ENCODE peak calls at places on chromosome 4, in five cellular contexts. B, X, F, E and P are unnamed samples.

GRCh38 chr4:8082517-8083055 is 76.0 kb downstream of the ABLIM2 start:
- DNase-seq in B (no peak), X (no peak), F (no peak), E (no peak), P (no peak)

GRCh38 chr4:48268956-48269860 is at the start of gene TEC:
- DNase-seq in B (peak), X (peak), F (peak), E (peak), P (peak)

GRCh38 chr4:142202404-142203332 is 566.3 kb downstream of the IL15 start:
- DNase-seq in B (no peak), X (no peak), F (no peak), E (no peak), P (no peak)

GRCh38 chr4:102344520-102344954 is 745 bp downstream of the SLC39A8 start:
- DNase-seq in B (peak), X (peak), F (peak), E (peak), P (peak)

GRCh38 chr4:77819836-77820679 is 890 bp upstream of the CNOT6L start:
- DNase-seq in B (peak), X (peak), F (peak), E (peak), P (peak)

GRCh38 chr4:65399131-65399530 is 271.2 kb downstream of the EPHA5 start:
- DNase-seq in B (no peak), X (no peak), F (no peak), E (no peak), P (no peak)

GRCh38 chr4:110087116-110087708 is 111.2 kb downstream of the ELOVL6 start:
- DNase-seq in B (no peak), X (no peak), F (no peak), E (no peak), P (no peak)

GRCh38 chr4:86356425-86356824 is 3.4 kb downstream of the MAPK10 start:
- DNase-seq in B (no peak), X (no peak), F (no peak), E (no peak), P (no peak)

GRCh38 chr4:1130318-1131186 is 17.2 kb upstream of the RNF212 start:
- DNase-seq in B (peak), X (peak), F (peak), E (no peak), P (peak)
- TF ChIP-seq POLR2A in B (no peak), X (no peak), F (peak), E (no peak), P (no peak)

GRCh38 chr4:25376754-25377571 is at the start of gene ANAPC4:
- DNase-seq in B (peak), X (peak), F (peak), E (peak), P (peak)
- TF ChIP-seq POLR2A in B (peak), X (peak), F (peak), E (peak), P (peak)

GRCh38 chr4:75675004-75675531 is 1.9 kb upstream of the G3BP2 start:
- DNase-seq in B (no peak), X (no peak), F (no peak), E (no peak), P (no peak)
- TF ChIP-seq POLR2A in B (no peak), X (no peak), F (no peak), E (no peak), P (no peak)

GRCh38 chr4:152956650-152957436 is 20.7 kb downstream of the FHDC1 start:
- DNase-seq in B (no peak), X (no peak), F (peak), E (no peak), P (peak)
- TF ChIP-seq POLR2A in B (no peak), X (no peak), F (no peak), E (no peak), P (peak)